ENCODE peak calls at places on chromosomes 1 and 21, in ten cellular contexts. E is upper lobe of left lung, K is RWPE1, O is upper lobe of right lung, X is A673, H is heart left ventricle, G is glutamatergic neuron, Y is endothelial cell, V is WTC11, D is GM12865. J is an unnamed sample.

GRCh38 chr21:33403128-33403785 is at the start of gene IFNGR2:
- DNase-seq in E (peak; percentile 92), X (peak; percentile 46), H (peak; percentile 58), Y (peak; percentile 36), K (peak; percentile 38), D (peak; percentile 76), G (peak; percentile 54), O (peak; percentile 85), V (peak; percentile 37), J (peak; percentile 32)

GRCh38 chr1:193348126-193349045 is 162.0 kb upstream of the B3GALT2 start:
- DNase-seq in D (no peak), E (no peak), V (no peak), H (no peak), Y (no peak), O (no peak), K (no peak), G (no peak), X (peak; percentile 90), J (no peak)

GRCh38 chr1:48916121-48917069 is 139.7 kb upstream of the BEND5 start:
- DNase-seq in D (peak; percentile 12), X (peak; percentile 84), Y (peak; percentile 38), K (peak; percentile 21), E (no peak), O (no peak), V (peak; percentile 53), G (peak; percentile 45), H (no peak), J (peak; percentile 4)

GRCh38 chr1:38418195-38419030 is 371.8 kb upstream of the POU3F1 start:
- DNase-seq in V (no peak), D (no peak), O (no peak), H (no peak), G (no peak), X (peak; percentile 85), Y (no peak), E (no peak), K (no peak), J (no peak)

GRCh38 chr1:227378876-227379554 is 60.7 kb upstream of the CDC42BPA start:
- DNase-seq in K (no peak), Y (no peak), D (no peak), X (no peak), V (no peak), H (no peak), G (no peak), E (no peak), O (no peak), J (no peak)

GRCh38 chr1:27862004-27862403 is 10.3 kb upstream of the THEMIS2 start:
- DNase-seq in E (no peak), X (no peak), O (no peak), G (no peak), Y (no peak), V (no peak), H (no peak), D (no peak), K (no peak), J (no peak)

GRCh38 chr1:74247881-74248528 is 12.8 kb downstream of the TNNI3K start:
- DNase-seq in Y (no peak), O (no peak), V (no peak), G (no peak), E (peak; percentile 65), K (no peak), X (no peak), D (no peak), H (no peak), J (no peak)

GRCh38 chr1:114286179-114286578 is 132.5 kb upstream of the SYT6 start:
- DNase-seq in D (no peak), E (no peak), K (no peak), H (no peak), V (no peak), X (peak; percentile 39), Y (no peak), G (no peak), O (no peak), J (no peak)

GRCh38 chr1:11690669-11691301 is 725 bp upstream of the DRAXIN start:
- DNase-seq in Y (no peak), X (no peak), G (peak; percentile 78), H (no peak), D (no peak), O (no peak), E (peak; percentile 60), K (no peak), V (peak; percentile 64), J (no peak)

GRCh38 chr1:58515794-58516401 is 30.6 kb downstream of the OMA1 start:
- DNase-seq in Y (peak; percentile 22), X (peak; percentile 87), O (no peak), D (peak; percentile 76), E (no peak), G (no peak), V (no peak), K (peak; percentile 54), H (peak; percentile 20), J (peak; percentile 38)

GRCh38 chr1:175922254-175922881 is 179.0 kb upstream of the TNR start:
- DNase-seq in E (no peak), Y (no peak), O (no peak), X (no peak), K (no peak), D (no peak), G (no peak), V (no peak), H (no peak), J (no peak)

GRCh38 chr1:25794325-25794724 is 5.7 kb upstream of the SELENON start:
- DNase-seq in K (no peak), H (no peak), G (no peak), V (no peak), O (no peak), Y (no peak), X (no peak), E (no peak), D (no peak), J (no peak)

GRCh38 chr21:45804809-45805313 is 161.3 kb downstream of the PCBP3 start:
- DNase-seq in V (no peak), K (no peak), X (no peak), Y (no peak), H (no peak), D (no peak), O (no peak), E (no peak), G (no peak), J (no peak)

GRCh38 chr1:202207292-202207691 is 13.7 kb downstream of the LGR6 start:
- DNase-seq in V (peak; percentile 34), H (no peak), G (no peak), X (peak; percentile 61), D (no peak), K (no peak), E (no peak), O (no peak), Y (no peak), J (no peak)

GRCh38 chr1:173117108-173117633 is 66.4 kb upstream of the TNFSF18 start:
- DNase-seq in H (no peak), K (no peak), G (no peak), X (no peak), V (no peak), D (no peak), Y (no peak), O (no peak), E (no peak), J (no peak)

GRCh38 chr1:33224166-33224707 is 32.1 kb upstream of the ZNF362 start:
- DNase-seq in K (no peak), G (no peak), Y (no peak), H (no peak), O (no peak), D (no peak), V (no peak), X (no peak), E (no peak), J (no peak)

GRCh38 chr1:33219886-33220661 is 36.2 kb upstream of the ZNF362 start:
- DNase-seq in E (no peak), X (no peak), G (no peak), K (peak; percentile 92), O (no peak), H (no peak), D (no peak), V (no peak), Y (no peak), J (no peak)

GRCh38 chr1:33222381-33222780 is 33.9 kb upstream of the ZNF362 start:
- DNase-seq in H (no peak), D (no peak), G (no peak), V (no peak), Y (no peak), O (no peak), E (no peak), K (no peak), X (no peak), J (no peak)

GRCh38 chr1:33220701-33221384 is 35.4 kb upstream of the ZNF362 start:
- DNase-seq in G (no peak), E (peak; percentile 58), Y (no peak), D (no peak), K (peak; percentile 97), H (no peak), O (peak; percentile 66), X (no peak), V (peak; percentile 28), J (no peak)

GRCh38 chr1:33221385-33221758 is 34.9 kb upstream of the ZNF362 start:
- DNase-seq in D (no peak), H (no peak), Y (no peak), O (no peak), K (no peak), G (no peak), V (no peak), E (no peak), X (no peak), J (no peak)
- TF ChIP-seq CTCF in D (no peak), H (no peak), Y (no peak), O (no peak), K (no peak), G (no peak), V (no peak), E (no peak), X (no peak), J (no peak)

GRCh38 chr1:180967558-180967957 is 54.9 kb downstream of the KIAA1614 start:
- DNase-seq in X (no peak), H (no peak), K (no peak), G (no peak), D (no peak), O (no peak), Y (no peak), E (no peak), V (no peak), J (no peak)
- TF ChIP-seq CTCF in X (no peak), H (no peak), K (no peak), G (no peak), D (no peak), O (no peak), Y (no peak), E (no peak), V (no peak), J (no peak)

GRCh38 chr21:36929622-36930021 is 36.8 kb downstream of the HLCS start:
- DNase-seq in X (peak; percentile 50), K (peak; percentile 35), E (no peak), G (no peak), H (no peak), O (no peak), Y (no peak), V (no peak), D (no peak), J (no peak)
- TF ChIP-seq CTCF in X (peak; percentile 65), K (peak; percentile 41), E (no peak), G (no peak), H (no peak), O (no peak), Y (peak; percentile 14), V (no peak), D (no peak), J (no peak)

DNA sequence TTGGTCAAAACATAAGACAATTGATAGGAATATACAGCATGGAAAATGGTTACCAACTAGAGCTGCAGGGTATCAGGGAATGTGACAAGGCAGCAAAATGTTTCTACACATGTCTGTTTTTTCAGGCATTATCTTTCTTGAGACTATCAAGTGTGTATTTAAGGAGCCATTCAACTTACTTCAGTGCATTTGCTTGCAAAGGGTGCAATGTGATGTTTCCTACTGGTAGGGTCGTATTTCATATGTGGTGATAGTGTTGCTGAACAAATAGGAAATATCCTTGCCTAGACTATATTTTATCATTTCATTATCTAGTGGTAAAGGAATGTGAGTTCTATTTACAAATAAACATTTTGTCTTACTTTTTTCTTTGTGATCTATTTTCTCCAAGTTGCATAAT is 42.4 kb downstream of the PTPRC start:
- DNase-seq in E (no peak), V (no peak), X (peak; percentile 9), G (no peak), K (no peak), O (no peak), Y (no peak), H (no peak), D (no peak), J (no peak)
- TF ChIP-seq CTCF in E (no peak), V (no peak), X (no peak), G (no peak), K (no peak), O (no peak), Y (no peak), H (no peak), D (no peak), J (no peak)

J was measured in activated CD8-positive, alpha-beta T cell treated with anti-CD3 and anti-CD28 coated beads for 36 hours.